ENCODE peak calls at places on chromosomes 1 and 21, in four cellular contexts. S, Q, U and A are unnamed samples.

GRCh38 chr1:23020731-23021130 is 1.5 kb downstream of the KDM1A start:
- DNase-seq in S (no peak), Q (no peak), U (no peak), A (no peak)

GRCh38 chr1:205262706-205263105 is 35.0 kb downstream of the TMCC2 start:
- DNase-seq in S (no peak), Q (no peak), U (peak), A (no peak)

GRCh38 chr1:174031099-174031498 is 8.9 kb upstream of the RC3H1 start:
- DNase-seq in S (no peak), Q (no peak), U (no peak), A (no peak)

GRCh38 chr1:21647431-21648373 is 21.5 kb downstream of the RAP1GAP start:
- DNase-seq in S (no peak), Q (no peak), U (peak), A (peak)

GRCh38 chr1:153155542-153155941 is 4.9 kb upstream of the SPRR2G start:
- DNase-seq in S (no peak), Q (no peak), U (no peak), A (no peak)

GRCh38 chr1:25814688-25815087 is 5.1 kb upstream of the MTFR1L start:
- DNase-seq in S (no peak), Q (no peak), U (no peak), A (no peak)

GRCh38 chr1:16009030-16009460 is 5.0 kb downstream of the SRARP start:
- DNase-seq in S (peak), Q (peak), U (peak), A (peak)

GRCh38 chr1:78649628-78650027 is at the start of gene IFI44:
- DNase-seq in S (peak), Q (peak), U (peak), A (peak)

GRCh38 chr1:214643032-214643431 is 40.0 kb downstream of the CENPF start:
- DNase-seq in S (no peak), Q (no peak), U (no peak), A (no peak)

GRCh38 chr21:43810505-43811261 is 21.3 kb downstream of the RRP1 start:
- DNase-seq in S (peak), Q (peak), U (peak), A (peak)
- H3K4me3 ChIP-seq in S (no peak), Q (no peak), U (no peak), A (no peak)

DNA sequence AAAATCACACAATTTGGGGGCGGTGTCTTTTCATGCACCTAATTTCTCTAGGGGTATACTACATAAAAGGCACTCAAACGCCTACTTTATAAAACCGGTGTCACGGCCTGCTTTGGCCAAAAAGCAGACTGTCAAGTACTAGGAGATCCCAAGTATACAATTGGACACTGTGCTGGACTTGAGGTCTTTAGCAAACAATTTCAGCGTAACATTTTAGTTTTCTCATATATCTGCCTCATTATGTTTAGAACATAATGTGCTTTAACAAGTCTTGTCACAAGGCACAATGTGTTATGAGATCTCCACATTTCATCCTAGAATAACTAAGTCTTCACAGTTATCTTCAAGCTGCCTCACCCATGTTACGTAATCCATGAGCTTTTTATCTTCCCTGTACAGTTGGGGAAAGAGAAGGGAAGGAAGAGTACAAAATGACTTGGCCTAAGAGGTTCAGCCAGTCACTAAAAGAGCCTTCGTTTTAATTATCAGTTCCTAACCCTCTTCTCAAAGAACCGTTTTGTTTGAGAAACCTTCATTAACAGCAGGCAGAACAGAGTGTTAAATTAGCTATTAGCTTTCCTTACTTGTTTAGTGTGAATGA is 1.7 kb downstream of the SSX2IP start:
- DNase-seq in S (no peak), Q (no peak), U (peak), A (no peak)
- TF ChIP-seq POLR2A in S (no peak), Q (no peak), U (no peak), A (no peak)

DNA sequence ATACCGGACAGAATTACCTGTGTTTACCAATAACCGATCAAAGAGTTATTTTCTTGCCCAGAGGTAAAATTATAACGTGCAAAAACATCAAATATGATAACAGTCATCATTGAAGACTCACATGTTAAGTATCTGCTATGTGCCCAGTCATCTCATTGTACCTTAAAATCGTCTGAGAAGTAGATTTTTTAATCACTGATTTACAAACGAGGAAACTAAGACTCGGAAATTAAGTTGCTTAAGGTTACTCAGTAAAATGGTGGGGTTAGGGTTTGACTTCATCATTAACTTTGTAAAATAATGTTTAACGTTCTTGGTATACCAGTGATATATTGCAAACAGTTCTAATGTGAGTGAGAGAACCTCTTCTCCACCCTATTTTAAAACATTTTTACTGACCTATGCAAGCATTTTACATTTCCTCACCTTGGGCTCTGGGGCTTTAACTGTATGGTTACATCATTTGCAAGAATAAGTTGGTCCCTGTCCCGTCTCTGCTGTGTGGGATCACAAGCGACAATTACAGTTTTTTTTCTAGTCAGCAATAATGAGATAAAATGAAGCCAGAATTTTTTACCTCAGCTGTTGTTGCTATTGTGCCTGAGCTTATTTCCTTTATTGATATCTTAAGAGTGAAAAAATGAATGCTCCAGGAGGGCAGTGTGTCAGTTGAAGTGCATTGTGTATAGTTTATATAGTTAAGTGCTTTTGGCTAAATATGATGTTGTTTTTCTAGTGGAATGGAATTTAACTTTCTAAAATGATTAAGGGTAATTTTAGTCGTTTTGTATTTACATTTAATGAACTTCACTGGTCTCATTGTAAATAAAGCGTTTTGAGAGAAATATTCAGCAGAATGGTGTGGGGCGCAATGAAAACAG is 2.7 kb downstream of the RPRD2 start:
- DNase-seq in S (no peak), Q (no peak), U (peak), A (no peak)
- H3K4me3 ChIP-seq in S (peak), Q (peak), U (peak), A (peak)

GRCh38 chr1:48292706-48293105 is 70.2 kb downstream of the SLC5A9 start:
- DNase-seq in S (no peak), Q (no peak), U (no peak), A (no peak)

GRCh38 chr1:48291421-48291820 is 68.9 kb downstream of the SLC5A9 start:
- DNase-seq in S (no peak), Q (no peak), U (no peak), A (no peak)

GRCh38 chr1:48294656-48295055 is 72.1 kb downstream of the SLC5A9 start:
- DNase-seq in S (no peak), Q (no peak), U (no peak), A (no peak)
- TF ChIP-seq POLR2A in S (no peak), Q (no peak), U (no peak), A (no peak)

GRCh38 chr1:37998089-37998808 is 7.1 kb downstream of the FHL3 start:
- DNase-seq in S (no peak), Q (no peak), U (no peak), A (no peak)

GRCh38 chr1:37994886-37995566 is 5.2 kb upstream of the SF3A3 start:
- DNase-seq in S (no peak), Q (no peak), U (no peak), A (no peak)

GRCh38 chr1:37998913-37999433 is 6.3 kb downstream of the FHL3 start:
- DNase-seq in S (no peak), Q (peak), U (peak), A (no peak)

GRCh38 chr1:37997256-37998088 is 7.7 kb upstream of the SF3A3 start:
- DNase-seq in S (no peak), Q (peak), U (no peak), A (no peak)

GRCh38 chr1:37995773-37996379 is 6.1 kb upstream of the SF3A3 start:
- DNase-seq in S (peak), Q (peak), U (no peak), A (peak)
- H3K4me3 ChIP-seq in S (peak), Q (peak), U (no peak), A (peak)

GRCh38 chr1:47179023-47179987 is 10.5 kb downstream of the PDZK1IP1 start:
- DNase-seq in S (peak), Q (peak), U (peak), A (peak)
- TF ChIP-seq POLR2A in S (no peak), Q (no peak), U (peak), A (no peak)

DNA sequence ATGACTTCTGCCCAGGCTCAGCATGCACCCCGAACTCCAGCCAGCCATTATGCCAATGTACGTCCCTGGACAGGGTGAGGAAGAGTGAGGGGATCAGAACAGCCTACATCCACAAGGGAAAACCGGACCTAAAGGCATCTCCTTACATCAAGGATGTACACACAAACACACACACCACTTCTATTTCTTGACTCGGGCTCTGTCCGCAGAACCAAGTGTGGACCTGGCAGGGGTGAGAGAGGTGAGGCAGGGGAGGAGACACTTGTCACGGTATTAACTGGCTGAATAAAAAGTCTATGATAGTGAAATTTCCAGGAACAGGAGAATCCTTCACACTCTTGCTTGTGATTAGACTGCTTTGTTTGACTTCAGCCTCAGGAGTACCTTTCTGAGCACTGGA is 2.3 kb downstream of the LMOD1 start:
- DNase-seq in S (no peak), Q (no peak), U (no peak), A (no peak)
- H3K4me3 ChIP-seq in S (peak), Q (peak), U (no peak), A (peak)